ENCODE peak calls at places on chromosomes 5 and 9, in ten cellular contexts. B is mammary epithelial cell; J is mesendoderm; I is A549; X is dorsolateral prefrontal cortex; L is naive thymus-derived CD4-positive, alpha-beta T cell; W is mesenchymal stem cell; V is esophagus muscularis mucosa; F is aorta; Y is PC-9. D is an unnamed sample.

GRCh38 chr5:34791761-34792244 is 47.2 kb upstream of the TTC23L start:
- DNase-seq in B (no peak), J (no peak), I (no peak), X (no peak), L (no peak), W (peak; percentile 91), V (no peak), F (no peak), Y (no peak), D (no peak)

GRCh38 chr9:13719410-13719809 is 439.9 kb upstream of the MPDZ start:
- DNase-seq in B (peak; percentile 64), J (no peak), I (no peak), X (no peak), L (no peak), W (no peak), V (no peak), F (no peak), Y (no peak), D (no peak)

GRCh38 chr9:114936566-114936965 is 6.2 kb upstream of the TNFSF8 start:
- DNase-seq in B (no peak), J (no peak), I (no peak), X (no peak), L (no peak), W (no peak), V (no peak), F (no peak), Y (no peak), D (peak; percentile 92)

GRCh38 chr9:94717656-94718225 is 8.8 kb upstream of the AOPEP start:
- DNase-seq in B (peak; percentile 71), J (peak; percentile 64), I (no peak), X (no peak), L (no peak), W (no peak), V (no peak), F (no peak), Y (peak; percentile 14), D (no peak)

GRCh38 chr5:6454628-6455053 is 6.0 kb downstream of the UBE2QL1 start:
- DNase-seq in B (no peak), J (no peak), I (no peak), X (no peak), L (no peak), W (no peak), V (no peak), F (no peak), Y (no peak), D (no peak)

GRCh38 chr9:134355561-134356278 is 29.5 kb downstream of the RXRA start:
- DNase-seq in B (peak; percentile 72), J (no peak), I (no peak), X (no peak), L (no peak), W (no peak), V (no peak), F (no peak), Y (peak; percentile 92), D (no peak)

GRCh38 chr5:58444805-58445204 is 15.1 kb downstream of the PLK2 start:
- DNase-seq in B (peak; percentile 66), J (no peak), I (no peak), X (no peak), L (no peak), W (no peak), V (no peak), F (no peak), Y (no peak), D (no peak)

GRCh38 chr5:107486489-107486888 is 184.2 kb downstream of the EFNA5 start:
- DNase-seq in B (peak; percentile 92), J (no peak), I (no peak), X (no peak), L (no peak), W (peak; percentile 80), V (no peak), F (no peak), Y (no peak), D (no peak)

GRCh38 chr9:34869390-34869789 is 88.7 kb upstream of the PHF24 start:
- DNase-seq in B (peak; percentile 10), J (peak; percentile 44), I (no peak), X (no peak), L (peak; percentile 1), W (peak; percentile 18), V (peak; percentile 3), F (no peak), Y (no peak), D (peak; percentile 2)

GRCh38 chr9:71121275-71122168 is at the start of gene TRPM3:
- DNase-seq in B (no peak), J (peak; percentile 54), I (no peak), X (peak; percentile 42), L (no peak), W (no peak), V (no peak), F (no peak), Y (no peak), D (no peak)

GRCh38 chr5:135566422-135567416 is 12.1 kb downstream of the CXCL14 start:
- DNase-seq in B (no peak), J (no peak), I (no peak), X (no peak), L (no peak), W (no peak), V (no peak), F (no peak), Y (no peak), D (no peak)

GRCh38 chr5:179700401-179700918 is 1.7 kb downstream of the CANX start:
- DNase-seq in B (peak; percentile 32), J (peak; percentile 31), I (no peak), X (no peak), L (no peak), W (peak; percentile 33), V (no peak), F (no peak), Y (no peak), D (no peak)

GRCh38 chr5:135493406-135494180 is 41.4 kb upstream of the TIFAB start:
- DNase-seq in B (peak; percentile 95), J (no peak), I (peak; percentile 27), X (no peak), L (no peak), W (peak; percentile 16), V (no peak), F (peak; percentile 65), Y (peak; percentile 4), D (no peak)

GRCh38 chr9:104875897-104876296 is 52.1 kb downstream of the ABCA1 start:
- DNase-seq in B (no peak), J (no peak), I (no peak), X (no peak), L (no peak), W (no peak), V (no peak), F (no peak), Y (no peak), D (no peak)

GRCh38 chr9:104875320-104875719 is 52.6 kb downstream of the ABCA1 start:
- DNase-seq in B (no peak), J (no peak), I (no peak), X (no peak), L (no peak), W (no peak), V (no peak), F (no peak), Y (no peak), D (no peak)

GRCh38 chr9:104871961-104872527 is 55.9 kb downstream of the ABCA1 start:
- DNase-seq in B (no peak), J (no peak), I (no peak), X (no peak), L (no peak), W (peak; percentile 28), V (no peak), F (no peak), Y (no peak), D (no peak)

GRCh38 chr9:104876587-104876986 is 51.4 kb downstream of the ABCA1 start:
- DNase-seq in B (no peak), J (no peak), I (no peak), X (no peak), L (no peak), W (no peak), V (no peak), F (no peak), Y (no peak), D (no peak)

GRCh38 chr9:104872959-104873850 is 54.8 kb downstream of the ABCA1 start:
- DNase-seq in B (peak; percentile 97), J (peak; percentile 73), I (peak; percentile 43), X (no peak), L (no peak), W (peak; percentile 99), V (peak; percentile 95), F (peak; percentile 65), Y (peak; percentile 60), D (no peak)
- H3K27ac ChIP-seq in B (peak overlapping the region; percentile 68), J (no peak overlapping the region), I (peak overlapping the region; percentile 73), X (no peak overlapping the region), L (no peak overlapping the region), W (peak overlapping the region; percentile 90), V (peak overlapping the region; percentile 64), F (peak overlapping the region; percentile 75), Y (peak overlapping the region; percentile 90), D (no peak overlapping the region)

DNA sequence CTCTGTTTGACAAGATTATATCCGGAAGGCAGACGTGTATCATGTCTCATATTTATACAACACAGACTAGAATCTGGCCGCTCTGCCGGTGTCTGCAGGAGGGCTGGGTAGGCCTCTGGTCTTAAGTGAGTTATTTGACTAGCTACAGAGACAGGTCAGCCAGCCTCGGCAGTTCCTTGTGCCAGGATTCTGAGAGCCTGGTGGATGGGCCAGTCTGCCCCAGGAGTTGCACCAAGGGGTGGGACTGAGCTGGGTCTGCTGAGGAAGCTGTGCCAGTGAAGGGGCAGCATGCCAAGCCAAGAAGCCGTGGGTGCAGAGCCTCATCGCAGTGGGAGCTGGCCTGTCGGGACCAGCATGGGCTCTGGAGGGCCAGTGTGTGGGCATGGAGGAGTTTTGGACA is 7.1 kb downstream of the SNX18 start:
- DNase-seq in B (no peak), J (no peak), I (no peak), X (peak; percentile 48), L (no peak), W (no peak), V (peak; percentile 91), F (peak; percentile 83), Y (no peak), D (no peak)
- H3K4me3 ChIP-seq in B (no peak overlapping the region), J (no peak overlapping the region), I (no peak overlapping the region), X (no peak overlapping the region), L (no peak overlapping the region), W (peak overlapping the region; percentile 49), V (peak overlapping the region; percentile 7), F (peak overlapping the region; percentile 65), Y (no peak overlapping the region), D (peak overlapping the region; percentile 98)

GRCh38 chr9:120394058-120394669 is 185.8 kb downstream of the CDK5RAP2 start:
- DNase-seq in B (peak; percentile 89), J (no peak), I (no peak), X (no peak), L (peak; percentile 10), W (peak; percentile 85), V (no peak), F (no peak), Y (no peak), D (no peak)
- H3K27ac ChIP-seq in B (peak overlapping the region; percentile 51), J (no peak overlapping the region), I (no peak overlapping the region), X (no peak overlapping the region), L (peak overlapping the region; percentile 7), W (peak overlapping the region; percentile 51), V (no peak overlapping the region), F (no peak overlapping the region), Y (peak overlapping the region; percentile 45), D (no peak overlapping the region)

GRCh38 chr9:80964951-80965350 is 724.4 kb downstream of the TLE1 start:
- DNase-seq in B (no peak), J (no peak), I (no peak), X (no peak), L (no peak), W (no peak), V (no peak), F (no peak), Y (no peak), D (no peak)

GRCh38 chr9:80968611-80969010 is 720.7 kb downstream of the TLE1 start:
- DNase-seq in B (peak; percentile 65), J (no peak), I (no peak), X (no peak), L (no peak), W (peak; percentile 81), V (no peak), F (no peak), Y (no peak), D (no peak)

GRCh38 chr9:80964374-80964773 is 725.0 kb downstream of the TLE1 start:
- DNase-seq in B (no peak), J (no peak), I (no peak), X (no peak), L (no peak), W (no peak), V (no peak), F (no peak), Y (no peak), D (no peak)
- H3K4me3 ChIP-seq in B (no peak overlapping the region), J (no peak overlapping the region), I (no peak overlapping the region), X (no peak overlapping the region), L (no peak overlapping the region), W (no peak overlapping the region), V (no peak overlapping the region), F (no peak overlapping the region), Y (no peak overlapping the region), D (no peak overlapping the region)

D was measured in SK-N-MC.